ENCODE peak calls at places on chromosomes 13 and 19, in eight cellular contexts. One of them, this sample, is unnamed.

GRCh38 chr13:113742000-113742441 is 17.0 kb upstream of the TMEM255B start:
- DNase-seq in DMS 273 treated with DMSO at 0.1 percent for 48 hours: no peak
- DNase-seq in activated naive CD8-positive, alpha-beta T cell treated with anti-CD3 and anti-CD28 coated beads, Interleukin-2, amount 50 U/mL, for 24 hours: peak
- DNase-seq in HS-5: no peak
- DNase-seq in T-helper 17 cell: no peak
- DNase-seq in fibroblast of lung: peak
- DNase-seq in hepatocyte: peak
- DNase-seq in naive thymus-derived CD8-positive, alpha-beta T cell: peak
- DNase-seq in this sample: peak

GRCh38 chr19:11942008-11942842 is 17.3 kb downstream of the ZNF700 start:
- DNase-seq in DMS 273 treated with DMSO at 0.1 percent for 48 hours: no peak
- DNase-seq in naive thymus-derived CD8-positive, alpha-beta T cell: no peak
- DNase-seq in T-helper 17 cell: no peak
- DNase-seq in activated naive CD8-positive, alpha-beta T cell treated with anti-CD3 and anti-CD28 coated beads, Interleukin-2, amount 50 U/mL, for 24 hours: no peak
- DNase-seq in hepatocyte: no peak
- DNase-seq in fibroblast of lung: no peak
- DNase-seq in HS-5: no peak
- DNase-seq in this sample: no peak

GRCh38 chr19:49848938-49849337 is 2.0 kb upstream of the PTOV1 start:
- DNase-seq in DMS 273 treated with DMSO at 0.1 percent for 48 hours: no peak
- DNase-seq in hepatocyte: no peak
- DNase-seq in HS-5: no peak
- DNase-seq in naive thymus-derived CD8-positive, alpha-beta T cell: no peak
- DNase-seq in activated naive CD8-positive, alpha-beta T cell treated with anti-CD3 and anti-CD28 coated beads, Interleukin-2, amount 50 U/mL, for 24 hours: no peak
- DNase-seq in fibroblast of lung: no peak
- DNase-seq in T-helper 17 cell: no peak
- DNase-seq in this sample: peak

GRCh38 chr19:47187797-47188196 is 43.2 kb downstream of the BBC3 start:
- DNase-seq in DMS 273 treated with DMSO at 0.1 percent for 48 hours: no peak
- DNase-seq in hepatocyte: no peak
- DNase-seq in naive thymus-derived CD8-positive, alpha-beta T cell: peak
- DNase-seq in T-helper 17 cell: no peak
- DNase-seq in activated naive CD8-positive, alpha-beta T cell treated with anti-CD3 and anti-CD28 coated beads, Interleukin-2, amount 50 U/mL, for 24 hours: no peak
- DNase-seq in HS-5: no peak
- DNase-seq in fibroblast of lung: no peak
- DNase-seq in this sample: no peak

GRCh38 chr19:45117167-45117594 is 24.2 kb downstream of the PPP1R37 start:
- DNase-seq in T-helper 17 cell: no peak
- DNase-seq in activated naive CD8-positive, alpha-beta T cell treated with anti-CD3 and anti-CD28 coated beads, Interleukin-2, amount 50 U/mL, for 24 hours: peak
- DNase-seq in hepatocyte: peak
- DNase-seq in naive thymus-derived CD8-positive, alpha-beta T cell: peak
- DNase-seq in DMS 273 treated with DMSO at 0.1 percent for 48 hours: peak
- DNase-seq in HS-5: no peak
- DNase-seq in fibroblast of lung: peak
- DNase-seq in this sample: peak

GRCh38 chr13:111388851-111389500 is 68.5 kb downstream of the TEX29 start:
- DNase-seq in fibroblast of lung: no peak
- DNase-seq in HS-5: no peak
- DNase-seq in DMS 273 treated with DMSO at 0.1 percent for 48 hours: no peak
- DNase-seq in T-helper 17 cell: no peak
- DNase-seq in naive thymus-derived CD8-positive, alpha-beta T cell: peak
- DNase-seq in activated naive CD8-positive, alpha-beta T cell treated with anti-CD3 and anti-CD28 coated beads, Interleukin-2, amount 50 U/mL, for 24 hours: peak
- DNase-seq in hepatocyte: no peak
- DNase-seq in this sample: no peak

GRCh38 chr19:44820648-44821609 is 12.0 kb downstream of the BCAM start:
- DNase-seq in T-helper 17 cell: no peak
- DNase-seq in DMS 273 treated with DMSO at 0.1 percent for 48 hours: no peak
- DNase-seq in HS-5: no peak
- DNase-seq in fibroblast of lung: no peak
- DNase-seq in hepatocyte: no peak
- DNase-seq in activated naive CD8-positive, alpha-beta T cell treated with anti-CD3 and anti-CD28 coated beads, Interleukin-2, amount 50 U/mL, for 24 hours: no peak
- DNase-seq in naive thymus-derived CD8-positive, alpha-beta T cell: no peak
- DNase-seq in this sample: no peak

GRCh38 chr13:101700598-101700997 is 248.1 kb downstream of the ITGBL1 start:
- DNase-seq in hepatocyte: no peak
- DNase-seq in naive thymus-derived CD8-positive, alpha-beta T cell: no peak
- DNase-seq in fibroblast of lung: peak
- DNase-seq in T-helper 17 cell: no peak
- DNase-seq in DMS 273 treated with DMSO at 0.1 percent for 48 hours: no peak
- DNase-seq in activated naive CD8-positive, alpha-beta T cell treated with anti-CD3 and anti-CD28 coated beads, Interleukin-2, amount 50 U/mL, for 24 hours: no peak
- DNase-seq in HS-5: no peak
- DNase-seq in this sample: no peak

GRCh38 chr13:37109080-37109678 is 3.7 kb upstream of the CSNK1A1L start:
- DNase-seq in naive thymus-derived CD8-positive, alpha-beta T cell: peak
- DNase-seq in HS-5: no peak
- DNase-seq in activated naive CD8-positive, alpha-beta T cell treated with anti-CD3 and anti-CD28 coated beads, Interleukin-2, amount 50 U/mL, for 24 hours: no peak
- DNase-seq in T-helper 17 cell: no peak
- DNase-seq in fibroblast of lung: peak
- DNase-seq in DMS 273 treated with DMSO at 0.1 percent for 48 hours: no peak
- DNase-seq in hepatocyte: peak
- DNase-seq in this sample: peak

GRCh38 chr19:5804516-5805464 is at the start of gene NRTN:
- DNase-seq in DMS 273 treated with DMSO at 0.1 percent for 48 hours: no peak
- DNase-seq in HS-5: no peak
- DNase-seq in hepatocyte: peak
- DNase-seq in naive thymus-derived CD8-positive, alpha-beta T cell: no peak
- DNase-seq in fibroblast of lung: no peak
- DNase-seq in T-helper 17 cell: no peak
- DNase-seq in activated naive CD8-positive, alpha-beta T cell treated with anti-CD3 and anti-CD28 coated beads, Interleukin-2, amount 50 U/mL, for 24 hours: peak
- DNase-seq in this sample: peak

GRCh38 chr13:113077953-113078894 is 27.4 kb upstream of the F7 start:
- DNase-seq in hepatocyte: no peak
- DNase-seq in HS-5: no peak
- DNase-seq in T-helper 17 cell: no peak
- DNase-seq in naive thymus-derived CD8-positive, alpha-beta T cell: no peak
- DNase-seq in fibroblast of lung: no peak
- DNase-seq in activated naive CD8-positive, alpha-beta T cell treated with anti-CD3 and anti-CD28 coated beads, Interleukin-2, amount 50 U/mL, for 24 hours: no peak
- DNase-seq in DMS 273 treated with DMSO at 0.1 percent for 48 hours: peak
- DNase-seq in this sample: no peak

GRCh38 chr19:10294368-10294697 is 4.6 kb downstream of the ICAM5 start:
- DNase-seq in DMS 273 treated with DMSO at 0.1 percent for 48 hours: no peak
- DNase-seq in activated naive CD8-positive, alpha-beta T cell treated with anti-CD3 and anti-CD28 coated beads, Interleukin-2, amount 50 U/mL, for 24 hours: peak
- DNase-seq in T-helper 17 cell: no peak
- DNase-seq in naive thymus-derived CD8-positive, alpha-beta T cell: no peak
- DNase-seq in HS-5: no peak
- DNase-seq in fibroblast of lung: no peak
- DNase-seq in hepatocyte: no peak
- DNase-seq in this sample: no peak

GRCh38 chr13:28505543-28506135 is 10.7 kb upstream of the FLT1 start:
- DNase-seq in fibroblast of lung: no peak
- DNase-seq in activated naive CD8-positive, alpha-beta T cell treated with anti-CD3 and anti-CD28 coated beads, Interleukin-2, amount 50 U/mL, for 24 hours: no peak
- DNase-seq in naive thymus-derived CD8-positive, alpha-beta T cell: peak
- DNase-seq in T-helper 17 cell: no peak
- DNase-seq in HS-5: no peak
- DNase-seq in hepatocyte: no peak
- DNase-seq in DMS 273 treated with DMSO at 0.1 percent for 48 hours: no peak
- DNase-seq in this sample: no peak

GRCh38 chr19:14434543-14435319 is 1.6 kb downstream of the PKN1 start:
- DNase-seq in HS-5: peak
- DNase-seq in T-helper 17 cell: no peak
- DNase-seq in naive thymus-derived CD8-positive, alpha-beta T cell: no peak
- DNase-seq in DMS 273 treated with DMSO at 0.1 percent for 48 hours: no peak
- DNase-seq in hepatocyte: peak
- DNase-seq in activated naive CD8-positive, alpha-beta T cell treated with anti-CD3 and anti-CD28 coated beads, Interleukin-2, amount 50 U/mL, for 24 hours: peak
- DNase-seq in fibroblast of lung: peak
- DNase-seq in this sample: peak

GRCh38 chr19:40716031-40716654 is 543 bp downstream of the COQ8B start:
- DNase-seq in activated naive CD8-positive, alpha-beta T cell treated with anti-CD3 and anti-CD28 coated beads, Interleukin-2, amount 50 U/mL, for 24 hours: peak
- DNase-seq in naive thymus-derived CD8-positive, alpha-beta T cell: peak
- DNase-seq in HS-5: peak
- DNase-seq in fibroblast of lung: no peak
- DNase-seq in DMS 273 treated with DMSO at 0.1 percent for 48 hours: no peak
- DNase-seq in hepatocyte: no peak
- DNase-seq in T-helper 17 cell: no peak
- DNase-seq in this sample: no peak

GRCh38 chr19:36488816-36489138 is 584 bp downstream of the ZNF566 start:
- DNase-seq in HS-5: no peak
- DNase-seq in activated naive CD8-positive, alpha-beta T cell treated with anti-CD3 and anti-CD28 coated beads, Interleukin-2, amount 50 U/mL, for 24 hours: no peak
- DNase-seq in hepatocyte: peak
- DNase-seq in fibroblast of lung: no peak
- DNase-seq in T-helper 17 cell: no peak
- DNase-seq in DMS 273 treated with DMSO at 0.1 percent for 48 hours: peak
- DNase-seq in naive thymus-derived CD8-positive, alpha-beta T cell: no peak
- DNase-seq in this sample: peak

GRCh38 chr13:89726690-89727435 is 1620.6 kb upstream of the MIR17HG start:
- DNase-seq in fibroblast of lung: peak
- DNase-seq in naive thymus-derived CD8-positive, alpha-beta T cell: no peak
- DNase-seq in T-helper 17 cell: no peak
- DNase-seq in DMS 273 treated with DMSO at 0.1 percent for 48 hours: no peak
- DNase-seq in hepatocyte: no peak
- DNase-seq in activated naive CD8-positive, alpha-beta T cell treated with anti-CD3 and anti-CD28 coated beads, Interleukin-2, amount 50 U/mL, for 24 hours: no peak
- DNase-seq in HS-5: peak
- DNase-seq in this sample: no peak

GRCh38 chr19:49114630-49115363 is 627 bp downstream of the LIN7B start:
- DNase-seq in T-helper 17 cell: peak
- DNase-seq in DMS 273 treated with DMSO at 0.1 percent for 48 hours: peak
- DNase-seq in activated naive CD8-positive, alpha-beta T cell treated with anti-CD3 and anti-CD28 coated beads, Interleukin-2, amount 50 U/mL, for 24 hours: peak
- DNase-seq in HS-5: no peak
- DNase-seq in fibroblast of lung: peak
- DNase-seq in naive thymus-derived CD8-positive, alpha-beta T cell: peak
- DNase-seq in hepatocyte: peak
- DNase-seq in this sample: no peak

GRCh38 chr19:14023404-14024235 is 4.3 kb upstream of the RLN3 start:
- DNase-seq in hepatocyte: peak
- DNase-seq in T-helper 17 cell: no peak
- DNase-seq in DMS 273 treated with DMSO at 0.1 percent for 48 hours: peak
- DNase-seq in naive thymus-derived CD8-positive, alpha-beta T cell: no peak
- DNase-seq in activated naive CD8-positive, alpha-beta T cell treated with anti-CD3 and anti-CD28 coated beads, Interleukin-2, amount 50 U/mL, for 24 hours: peak
- DNase-seq in fibroblast of lung: peak
- DNase-seq in HS-5: no peak
- DNase-seq in this sample: peak

GRCh38 chr19:32351807-32352630 is 6.6 kb downstream of the ZNF507 start:
- DNase-seq in hepatocyte: no peak
- DNase-seq in activated naive CD8-positive, alpha-beta T cell treated with anti-CD3 and anti-CD28 coated beads, Interleukin-2, amount 50 U/mL, for 24 hours: no peak
- DNase-seq in fibroblast of lung: peak
- DNase-seq in DMS 273 treated with DMSO at 0.1 percent for 48 hours: no peak
- DNase-seq in T-helper 17 cell: no peak
- DNase-seq in HS-5: peak
- DNase-seq in naive thymus-derived CD8-positive, alpha-beta T cell: no peak
- DNase-seq in this sample: peak

This sample was measured in OCI-M1.